ENCODE peak calls at places on chromosome 18, in eight cellular contexts. H, T, X, O, G, N, B and J are unnamed samples. For H3K36me3, the result is how much of the 10 kb centered on the place peaks cover.

GRCh38 chr18:37525302-37525585 is 40.4 kb downstream of the CELF4 start:
- DNase-seq in H (no peak), T (no peak), X (no peak), O (no peak), G (no peak), N (no peak), B (no peak), J (no peak)

GRCh38 chr18:32378705-32379104 is 92.0 kb downstream of the GAREM1 start:
- DNase-seq in H (peak), T (no peak), X (no peak), O (peak), G (peak), N (no peak), B (no peak), J (no peak)

GRCh38 chr18:79523221-79523737 is 127.5 kb downstream of the NFATC1 start:
- DNase-seq in H (no peak), T (no peak), X (no peak), O (no peak), G (no peak), N (no peak), B (no peak), J (no peak)

GRCh38 chr18:61898576-61899205 is 5.9 kb upstream of the RNF152 start:
- DNase-seq in H (peak), T (no peak), X (no peak), O (no peak), G (no peak), N (no peak), B (no peak), J (no peak)

GRCh38 chr18:657311-657997 is at the start of gene TYMS:
- DNase-seq in H (peak), T (no peak), X (peak), O (no peak), G (peak), N (no peak), B (no peak), J (no peak)

GRCh38 chr18:48545690-48546365 is 7.0 kb downstream of the CTIF start:
- DNase-seq in H (no peak), T (peak), X (peak), O (peak), G (peak), N (peak), B (no peak), J (no peak)

GRCh38 chr18:70442933-70443332 is 154.1 kb downstream of the SOCS6 start:
- DNase-seq in H (no peak), T (no peak), X (no peak), O (no peak), G (no peak), N (no peak), B (no peak), J (no peak)

GRCh38 chr18:74040459-74041332 is 106.9 kb downstream of the FBXO15 start:
- DNase-seq in H (peak), T (no peak), X (no peak), O (peak), G (peak), N (no peak), B (no peak), J (no peak)

GRCh38 chr18:1914489-1914888 is 656.8 kb downstream of the METTL4 start:
- DNase-seq in H (peak), T (no peak), X (no peak), O (no peak), G (no peak), N (no peak), B (no peak), J (no peak)

GRCh38 chr18:72542993-72543361 is 1.2 kb downstream of the CBLN2 start:
- DNase-seq in H (no peak), T (no peak), X (no peak), O (no peak), G (no peak), N (no peak), B (no peak), J (no peak)

GRCh38 chr18:2880473-2880872 is 33.7 kb downstream of the EMILIN2 start:
- DNase-seq in H (no peak), T (no peak), X (peak), O (no peak), G (no peak), N (no peak), B (no peak), J (no peak)

GRCh38 chr18:48002933-48003365 is 72.5 kb upstream of the SMAD2 start:
- DNase-seq in H (no peak), T (peak), X (no peak), O (peak), G (peak), N (peak), B (no peak), J (no peak)

GRCh38 chr18:9017170-9017899 is 85.2 kb upstream of the NDUFV2 start:
- DNase-seq in H (peak), T (peak), X (peak), O (peak), G (peak), N (peak), B (peak), J (peak)

GRCh38 chr18:52685316-52685715 is 345.3 kb downstream of the DCC start:
- DNase-seq in H (no peak), T (no peak), X (no peak), O (no peak), G (no peak), N (no peak), B (no peak), J (no peak)

GRCh38 chr18:22309191-22309590 is 108.5 kb downstream of the CTAGE1 start:
- DNase-seq in H (no peak), T (no peak), X (no peak), O (no peak), G (peak), N (peak), B (no peak), J (no peak)

GRCh38 chr18:74493689-74494088 is 2.5 kb upstream of the CNDP2 start:
- DNase-seq in H (peak), T (no peak), X (no peak), O (peak), G (peak), N (no peak), B (no peak), J (no peak)

GRCh38 chr18:32771871-32772499 is 838 bp downstream of the KLHL14 start:
- DNase-seq in H (no peak), T (no peak), X (peak), O (no peak), G (no peak), N (no peak), B (no peak), J (no peak)

GRCh38 chr18:5534845-5535244 is 9.0 kb downstream of the EPB41L3 start:
- DNase-seq in H (no peak), T (no peak), X (no peak), O (no peak), G (no peak), N (no peak), B (no peak), J (no peak)

GRCh38 chr18:37385846-37386435 is 179.7 kb downstream of the CELF4 start:
- DNase-seq in H (peak), T (no peak), X (no peak), O (no peak), G (peak), N (no peak), B (no peak), J (no peak)

GRCh38 chr18:45248240-45248903 is 366.9 kb upstream of the SLC14A2 start:
- DNase-seq in H (no peak), T (peak), X (no peak), O (no peak), G (peak), N (no peak), B (peak), J (no peak)

GRCh38 chr18:76380791-76381405 is 114.1 kb downstream of the ZNF516 start:
- DNase-seq in H (no peak), T (no peak), X (peak), O (no peak), G (no peak), N (peak), B (no peak), J (no peak)

GRCh38 chr18:60684843-60685513 is 312.4 kb upstream of the MC4R start:
- DNase-seq in H (peak), T (no peak), X (no peak), O (no peak), G (peak), N (no peak), B (no peak), J (no peak)

DNA sequence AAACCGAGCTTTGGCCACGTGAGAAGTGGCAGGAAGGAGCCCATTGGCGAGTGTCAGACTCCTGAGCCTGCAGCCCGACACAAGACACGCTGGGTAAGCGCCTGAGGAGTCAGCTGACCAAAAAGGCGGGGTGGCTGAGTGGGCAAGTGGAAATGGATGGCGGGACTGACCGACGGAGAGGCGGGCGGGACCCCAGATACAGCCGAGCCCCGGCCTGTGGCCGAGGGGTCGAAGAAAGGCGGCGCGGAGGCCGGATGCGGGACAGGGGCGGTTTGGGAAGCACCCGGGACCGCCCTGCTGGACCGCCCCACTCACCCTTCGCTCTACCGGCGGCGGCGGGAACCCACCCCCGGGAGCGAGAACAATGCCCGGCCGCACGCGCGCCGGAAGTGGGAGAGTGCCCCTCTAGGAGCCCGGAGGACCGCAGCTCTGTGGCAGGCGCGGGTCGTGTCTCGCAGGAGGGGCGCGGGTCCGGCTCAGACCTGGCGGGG is 22.8 kb downstream of the ZSCAN30 start:
- DNase-seq in H (no peak), T (peak), X (peak), O (peak), G (no peak), N (peak), B (peak), J (peak)
- TF ChIP-seq POLR2A in H (no peak), T (peak), X (peak), O (no peak), G (no peak), N (peak), B (peak), J (peak)

GRCh38 chr18:57555134-57555533 is 31.4 kb downstream of the FECH start:
- DNase-seq in H (no peak), T (no peak), X (no peak), O (no peak), G (no peak), N (no peak), B (no peak), J (no peak)
- H3K36me3 ChIP-seq in H (under half), T (under half), X (under half), O (under half), G (under half), N (under half), B (under half), J (half or more)

DNA sequence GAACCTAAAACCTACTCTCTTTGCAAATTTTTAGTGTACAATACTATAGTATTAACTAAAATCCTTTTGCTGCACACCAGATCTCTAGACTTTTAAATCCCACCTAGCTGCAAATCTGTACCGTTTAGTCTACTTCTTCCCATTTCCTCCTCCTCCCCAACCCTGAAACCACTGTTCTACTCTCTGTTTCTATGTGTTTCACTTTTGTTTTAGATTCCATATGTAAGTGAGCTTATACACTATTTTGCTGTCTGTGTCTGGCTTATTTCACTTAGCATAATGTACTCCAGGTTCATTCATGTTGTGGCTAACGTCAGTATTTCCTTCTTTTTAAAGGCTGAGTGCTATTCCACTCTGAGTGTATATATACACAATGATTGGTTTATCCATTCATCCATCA is 18.4 kb upstream of the DSC2 start:
- DNase-seq in H (no peak), T (no peak), X (no peak), O (no peak), G (no peak), N (no peak), B (no peak), J (no peak)
- TF ChIP-seq POLR2A in H (no peak), T (no peak), X (no peak), O (no peak), G (no peak), N (no peak), B (no peak), J (no peak)

DNA sequence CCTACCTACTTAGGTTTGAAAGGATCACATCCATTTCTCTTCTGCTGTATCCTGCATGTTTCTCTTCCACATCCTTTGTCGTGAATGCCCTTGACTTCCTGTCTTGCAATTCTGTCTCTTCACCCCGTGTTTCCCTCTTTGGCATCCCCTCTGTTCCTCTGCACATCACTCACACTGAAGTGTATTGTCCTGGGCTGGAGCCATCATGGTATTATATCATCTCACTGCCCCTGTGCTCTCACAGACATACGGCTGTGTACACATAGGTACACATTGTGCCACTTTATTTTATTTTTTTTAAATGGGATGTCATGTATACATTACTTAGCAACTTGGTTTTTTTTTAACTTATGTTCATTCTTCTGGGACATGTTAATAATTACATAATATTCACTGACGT is 291.6 kb downstream of the ALPK2 start:
- DNase-seq in H (no peak), T (no peak), X (no peak), O (no peak), G (no peak), N (no peak), B (no peak), J (no peak)
- H3K36me3 ChIP-seq in H (under half), T (under half), X (under half), O (under half), G (under half), N (under half), B (under half), J (under half)

GRCh38 chr18:25353080-25353479 is 1.1 kb upstream of the ZNF521 start:
- DNase-seq in H (no peak), T (no peak), X (no peak), O (no peak), G (no peak), N (no peak), B (no peak), J (no peak)

GRCh38 chr18:25350561-25351201 is 1.3 kb downstream of the ZNF521 start:
- DNase-seq in H (no peak), T (peak), X (peak), O (peak), G (peak), N (peak), B (peak), J (no peak)

GRCh38 chr18:25351280-25351772 is 640 bp downstream of the ZNF521 start:
- DNase-seq in H (no peak), T (no peak), X (no peak), O (peak), G (peak), N (peak), B (no peak), J (no peak)

GRCh38 chr18:25352629-25353005 is 651 bp upstream of the ZNF521 start:
- DNase-seq in H (no peak), T (no peak), X (no peak), O (no peak), G (no peak), N (no peak), B (no peak), J (no peak)

DNA sequence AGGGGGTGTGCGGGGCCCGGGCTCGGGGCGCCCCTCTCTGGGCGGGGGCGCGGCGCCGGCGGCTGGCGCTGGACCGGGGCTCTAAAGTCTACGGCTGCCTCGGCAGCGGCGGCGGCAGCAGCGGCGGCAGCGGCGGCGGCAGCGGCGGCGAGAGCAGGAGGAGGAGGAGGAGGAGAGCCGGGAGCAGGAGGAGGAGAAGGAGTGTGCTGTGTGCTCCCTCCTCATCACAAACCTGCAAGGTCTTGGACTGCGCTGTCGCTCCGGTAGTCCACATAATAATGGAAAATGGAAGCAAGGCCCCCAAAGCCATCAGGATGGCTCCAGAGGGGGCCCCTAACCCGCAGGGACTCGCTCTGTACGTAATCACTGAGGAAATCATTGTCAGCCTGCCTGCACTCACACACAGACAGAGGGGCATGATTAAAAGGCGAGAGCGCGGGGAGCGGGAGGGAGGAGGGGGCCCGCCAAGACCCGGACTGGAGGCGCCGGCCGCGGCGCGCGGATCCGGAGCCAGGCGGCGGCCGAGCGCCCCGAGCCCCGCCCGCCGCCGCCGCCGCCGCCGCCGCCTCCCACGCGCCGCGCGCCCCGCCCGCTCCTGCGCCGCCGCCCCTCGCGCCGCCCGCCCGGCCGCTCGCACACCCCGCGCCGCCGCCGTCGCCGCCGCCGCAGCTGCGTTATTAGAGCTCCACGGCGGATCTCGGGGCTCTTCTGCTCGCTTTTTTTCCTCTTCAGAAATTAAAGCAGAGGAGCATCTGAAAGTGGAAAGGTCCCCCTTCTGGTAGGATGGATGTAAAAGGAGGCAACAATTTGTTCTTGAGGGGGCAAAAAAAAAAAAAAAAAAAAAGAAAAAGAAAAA is at the start of gene ZNF521:
- DNase-seq in H (peak), T (peak), X (peak), O (peak), G (peak), N (peak), B (peak), J (peak)
- TF ChIP-seq POLR2A in H (no peak), T (peak), X (peak), O (peak), G (peak), N (peak), B (peak), J (peak)

GRCh38 chr18:12372406-12372805 is 4.6 kb downstream of the AFG3L2 start:
- DNase-seq in H (no peak), T (no peak), X (no peak), O (no peak), G (no peak), N (no peak), B (no peak), J (no peak)

GRCh38 chr18:12366379-12366778 is 10.6 kb downstream of the AFG3L2 start:
- DNase-seq in H (no peak), T (no peak), X (no peak), O (no peak), G (no peak), N (no peak), B (no peak), J (no peak)

GRCh38 chr18:12371590-12371989 is 5.4 kb downstream of the AFG3L2 start:
- DNase-seq in H (no peak), T (no peak), X (no peak), O (no peak), G (no peak), N (no peak), B (no peak), J (no peak)

GRCh38 chr18:12366794-12367193 is 10.2 kb downstream of the AFG3L2 start:
- DNase-seq in H (no peak), T (no peak), X (no peak), O (no peak), G (no peak), N (no peak), B (no peak), J (no peak)

GRCh38 chr18:12369211-12369610 is 7.8 kb downstream of the AFG3L2 start:
- DNase-seq in H (no peak), T (peak), X (no peak), O (no peak), G (no peak), N (no peak), B (no peak), J (no peak)
- H3K36me3 ChIP-seq in H (under half), T (under half), X (under half), O (under half), G (under half), N (under half), B (under half), J (under half)

GRCh38 chr18:56748698-56749268 is 97.6 kb downstream of the WDR7 start:
- DNase-seq in H (peak), T (no peak), X (no peak), O (no peak), G (peak), N (no peak), B (no peak), J (no peak)
- TF ChIP-seq POLR2A in H (no peak), T (no peak), X (no peak), O (no peak), G (no peak), N (no peak), B (no peak), J (no peak)

GRCh38 chr18:42157878-42158277 is 202.8 kb downstream of the PIK3C3 start:
- DNase-seq in H (no peak), T (no peak), X (no peak), O (no peak), G (no peak), N (no peak), B (no peak), J (no peak)

GRCh38 chr18:42156266-42156665 is 201.2 kb downstream of the PIK3C3 start:
- DNase-seq in H (no peak), T (no peak), X (no peak), O (no peak), G (no peak), N (no peak), B (no peak), J (no peak)

GRCh38 chr18:42157420-42157819 is 202.4 kb downstream of the PIK3C3 start:
- DNase-seq in H (no peak), T (no peak), X (no peak), O (no peak), G (no peak), N (no peak), B (no peak), J (no peak)

GRCh38 chr18:42155024-42155423 is 200.0 kb downstream of the PIK3C3 start:
- DNase-seq in H (no peak), T (no peak), X (no peak), O (no peak), G (no peak), N (no peak), B (no peak), J (no peak)

GRCh38 chr18:42159146-42159545 is 204.1 kb downstream of the PIK3C3 start:
- DNase-seq in H (peak), T (no peak), X (no peak), O (no peak), G (no peak), N (no peak), B (no peak), J (no peak)
- H3K36me3 ChIP-seq in H (under half), T (under half), X (under half), O (under half), G (under half), N (under half), B (under half), J (under half)

DNA sequence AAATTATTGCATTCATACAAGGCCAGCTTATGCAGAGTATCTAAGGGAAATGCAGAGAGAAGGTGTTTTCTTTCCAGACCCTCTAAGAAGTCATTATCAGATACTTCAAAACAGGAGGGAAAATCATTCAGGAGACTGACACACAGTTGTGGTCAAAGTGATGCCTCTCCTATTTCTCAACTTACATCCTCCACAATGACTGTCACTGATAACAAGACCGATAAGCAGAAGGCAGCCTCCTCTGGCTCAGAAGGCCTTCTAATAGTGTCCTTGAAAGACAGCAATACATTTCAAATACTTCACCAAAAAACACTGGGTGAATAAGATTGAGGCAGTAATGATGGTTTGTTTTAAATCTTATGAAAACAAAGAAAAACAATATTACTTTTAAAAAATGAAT is 199.7 kb downstream of the PIEZO2 start:
- DNase-seq in H (no peak), T (no peak), X (no peak), O (no peak), G (peak), N (no peak), B (no peak), J (no peak)
- TF ChIP-seq POLR2A in H (no peak), T (no peak), X (no peak), O (no peak), G (no peak), N (no peak), B (no peak), J (no peak)